ENCODE peak calls at places on chromosomes 13 and 19, in seven cellular contexts. X, K, H, B, V, T and L are unnamed samples.

GRCh38 chr19:9945319-9945966 is 9.1 kb upstream of the OLFM2 start:
- DNase-seq in X (peak), K (no peak), H (peak), B (peak), V (peak), T (peak), L (peak)

GRCh38 chr13:71685072-71685471 is 181.9 kb downstream of the DACH1 start:
- DNase-seq in X (no peak), K (no peak), H (no peak), B (no peak), V (no peak), T (no peak), L (no peak)

GRCh38 chr19:31656507-31656906 is 307.3 kb upstream of the TSHZ3 start:
- DNase-seq in X (no peak), K (no peak), H (no peak), B (no peak), V (no peak), T (no peak), L (no peak)

GRCh38 chr19:46621191-46622117 is 3.4 kb downstream of the PTGIR start:
- DNase-seq in X (no peak), K (no peak), H (no peak), B (peak), V (no peak), T (no peak), L (no peak)

GRCh38 chr19:2235026-2235395 is 1.1 kb downstream of the PLEKHJ1 start:
- DNase-seq in X (no peak), K (no peak), H (no peak), B (no peak), V (no peak), T (no peak), L (no peak)

GRCh38 chr13:80011448-80012212 is 329.3 kb downstream of the SPRY2 start:
- DNase-seq in X (no peak), K (no peak), H (peak), B (no peak), V (no peak), T (no peak), L (no peak)

GRCh38 chr13:30196025-30196424 is 111.3 kb downstream of the KATNAL1 start:
- DNase-seq in X (no peak), K (no peak), H (peak), B (no peak), V (no peak), T (no peak), L (no peak)

GRCh38 chr19:49361438-49362047 is 673 bp downstream of the TEAD2 start:
- DNase-seq in X (peak), K (peak), H (peak), B (peak), V (peak), T (no peak), L (peak)

GRCh38 chr13:61880576-61881283 is 465.1 kb upstream of the PCDH20 start:
- DNase-seq in X (no peak), K (peak), H (no peak), B (no peak), V (no peak), T (no peak), L (no peak)

GRCh38 chr19:16223746-16224145 is 26.0 kb downstream of the AP1M1 start:
- DNase-seq in X (no peak), K (no peak), H (no peak), B (no peak), V (no peak), T (no peak), L (no peak)

GRCh38 chr13:25494708-25495411 is 123.1 kb downstream of the ATP8A2 start:
- DNase-seq in X (no peak), K (no peak), H (peak), B (no peak), V (no peak), T (no peak), L (no peak)

GRCh38 chr13:24339937-24340607 is 30.7 kb downstream of the C1QTNF9 start:
- DNase-seq in X (no peak), K (no peak), H (no peak), B (no peak), V (no peak), T (no peak), L (no peak)

GRCh38 chr13:82815791-82816190 is 1066.5 kb downstream of the SLITRK1 start:
- DNase-seq in X (no peak), K (no peak), H (no peak), B (no peak), V (no peak), T (no peak), L (no peak)

GRCh38 chr19:45473366-45474190 is 5.8 kb downstream of the FOSB start:
- DNase-seq in X (no peak), K (no peak), H (no peak), B (no peak), V (no peak), T (no peak), L (no peak)

GRCh38 chr19:30167976-30168635 is 204.1 kb upstream of the ZNF536 start:
- DNase-seq in X (no peak), K (no peak), H (no peak), B (no peak), V (no peak), T (no peak), L (no peak)

GRCh38 chr13:88281846-88282245 is 610.7 kb downstream of the SLITRK5 start:
- DNase-seq in X (no peak), K (no peak), H (no peak), B (no peak), V (no peak), T (no peak), L (no peak)

GRCh38 chr19:41641879-41642485 is 15.1 kb upstream of the CEACAM4 start:
- DNase-seq in X (no peak), K (peak), H (peak), B (peak), V (peak), T (no peak), L (no peak)

GRCh38 chr19:28553764-28554163 is 659.2 kb downstream of the UQCRFS1 start:
- DNase-seq in X (no peak), K (no peak), H (no peak), B (no peak), V (no peak), T (no peak), L (no peak)

GRCh38 chr13:97354808-97355207 is 79.2 kb upstream of the RAP2A start:
- DNase-seq in X (no peak), K (no peak), H (no peak), B (no peak), V (no peak), T (no peak), L (no peak)

GRCh38 chr19:17448190-17448967 is at the start of gene TMEM221:
- DNase-seq in X (no peak), K (peak), H (peak), B (peak), V (no peak), T (no peak), L (no peak)

GRCh38 chr19:46913198-46913851 is 52.5 kb downstream of the ARHGAP35 start:
- DNase-seq in X (no peak), K (no peak), H (no peak), B (no peak), V (no peak), T (no peak), L (no peak)

GRCh38 chr19:43820098-43820860 is 6.8 kb upstream of the ZNF283 start:
- DNase-seq in X (no peak), K (no peak), H (peak), B (peak), V (peak), T (no peak), L (no peak)

GRCh38 chr19:41308450-41309224 is 1.3 kb upstream of the CCDC97 start:
- DNase-seq in X (no peak), K (peak), H (peak), B (peak), V (peak), T (no peak), L (no peak)

GRCh38 chr19:28727133-28727834 is 485.7 kb downstream of the UQCRFS1 start:
- DNase-seq in X (no peak), K (no peak), H (peak), B (no peak), V (no peak), T (no peak), L (no peak)

GRCh38 chr13:53137777-53138176 is 109.2 kb downstream of the OLFM4 start:
- DNase-seq in X (peak), K (no peak), H (peak), B (no peak), V (peak), T (no peak), L (peak)

GRCh38 chr19:3073159-3073563 is 10.9 kb upstream of the TLE5 start:
- DNase-seq in X (no peak), K (peak), H (peak), B (no peak), V (peak), T (peak), L (no peak)

GRCh38 chr13:31675521-31675953 is 63.8 kb upstream of the RXFP2 start:
- DNase-seq in X (no peak), K (no peak), H (peak), B (no peak), V (no peak), T (no peak), L (no peak)

GRCh38 chr13:40406405-40407138 is 259.9 kb downstream of the FOXO1 start:
- DNase-seq in X (peak), K (peak), H (peak), B (no peak), V (peak), T (no peak), L (peak)

GRCh38 chr19:39111593-39112199 is 13.9 kb upstream of the PAK4 start:
- DNase-seq in X (no peak), K (peak), H (peak), B (no peak), V (no peak), T (no peak), L (no peak)

DNA sequence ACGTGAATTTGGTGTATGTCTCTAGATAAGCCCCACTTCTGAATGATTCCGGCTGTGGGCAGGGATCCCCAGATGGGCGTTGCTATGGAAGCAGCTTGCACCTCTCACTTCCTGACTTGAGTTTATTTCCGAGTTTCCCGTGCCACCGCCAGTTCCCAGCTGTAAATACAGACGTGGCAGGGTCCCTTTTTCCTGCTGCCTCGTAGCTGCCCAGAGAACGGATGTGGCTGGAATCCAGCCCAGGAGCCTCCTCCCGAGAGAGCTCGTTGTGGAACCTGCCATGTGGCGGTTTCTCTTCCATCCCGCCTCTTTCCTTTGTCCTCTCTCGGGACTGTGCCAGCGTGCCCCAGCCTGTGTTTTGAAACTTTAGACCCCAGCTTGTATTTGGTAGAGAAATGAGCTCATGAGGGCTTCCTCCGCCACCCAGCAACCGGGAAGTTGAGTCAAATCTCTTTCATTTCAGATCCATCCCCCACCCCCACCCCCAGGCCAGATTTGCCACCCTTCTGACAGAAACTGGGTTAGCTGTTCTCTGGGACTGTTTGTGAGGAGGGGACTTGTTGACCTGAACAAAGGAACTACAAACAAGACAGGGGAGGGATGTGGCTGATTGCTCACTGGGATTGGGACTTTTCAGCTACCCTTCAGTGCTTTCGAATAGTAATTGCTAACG is 96.6 kb downstream of the SIPA1L3 start:
- DNase-seq in X (no peak), K (no peak), H (peak), B (peak), V (peak), T (peak), L (peak)
- H3K4me3 ChIP-seq in X (peak), K (no peak), H (peak), B (peak), V (peak), T (peak), L (peak)

GRCh38 chr19:680287-681028 is 4.3 kb downstream of the FSTL3 start:
- DNase-seq in X (peak), K (peak), H (peak), B (peak), V (peak), T (peak), L (peak)
- TF ChIP-seq CTCF in X (peak), K (peak), H (peak), B (peak), V (peak), T (no peak), L (peak)

GRCh38 chr19:58380736-58381459 is at the start of gene ZNF837:
- DNase-seq in X (peak), K (peak), H (peak), B (peak), V (peak), T (peak), L (peak)

GRCh38 chr19:58380037-58380735 is 644 bp downstream of the ZNF837 start:
- DNase-seq in X (no peak), K (no peak), H (no peak), B (no peak), V (no peak), T (no peak), L (no peak)

GRCh38 chr19:58381460-58382220 is 810 bp upstream of the ZNF837 start:
- DNase-seq in X (no peak), K (peak), H (no peak), B (peak), V (no peak), T (no peak), L (no peak)

GRCh38 chr19:58385313-58386165 is 1.5 kb upstream of the RPS5 start:
- DNase-seq in X (no peak), K (no peak), H (no peak), B (peak), V (no peak), T (no peak), L (no peak)

GRCh38 chr19:58382997-58383603 is 2.3 kb upstream of the ZNF837 start:
- DNase-seq in X (no peak), K (no peak), H (no peak), B (peak), V (no peak), T (no peak), L (no peak)
- H3K4me3 ChIP-seq in X (no peak), K (no peak), H (no peak), B (no peak), V (no peak), T (no peak), L (no peak)

GRCh38 chr19:50710094-50710493 is 9.5 kb downstream of the SHANK1 start:
- DNase-seq in X (no peak), K (no peak), H (peak), B (no peak), V (no peak), T (no peak), L (no peak)
- TF ChIP-seq CTCF in X (peak), K (no peak), H (peak), B (no peak), V (peak), T (no peak), L (peak)

GRCh38 chr19:11479470-11480080 is 1.3 kb downstream of the ELAVL3 start:
- DNase-seq in X (no peak), K (peak), H (peak), B (no peak), V (no peak), T (no peak), L (no peak)
- H3K4me3 ChIP-seq in X (no peak), K (peak), H (no peak), B (peak), V (no peak), T (no peak), L (no peak)

GRCh38 chr13:60221581-60221980 is 57.9 kb upstream of the DIAPH3 start:
- DNase-seq in X (no peak), K (no peak), H (no peak), B (no peak), V (no peak), T (no peak), L (no peak)

GRCh38 chr13:60230593-60230992 is 66.9 kb upstream of the DIAPH3 start:
- DNase-seq in X (no peak), K (no peak), H (no peak), B (no peak), V (no peak), T (no peak), L (no peak)

GRCh38 chr13:60229708-60230272 is 66.1 kb upstream of the DIAPH3 start:
- DNase-seq in X (no peak), K (no peak), H (no peak), B (no peak), V (no peak), T (no peak), L (no peak)

GRCh38 chr13:60227168-60227567 is 63.4 kb upstream of the DIAPH3 start:
- DNase-seq in X (no peak), K (no peak), H (no peak), B (no peak), V (no peak), T (no peak), L (no peak)

GRCh38 chr13:60226507-60226906 is 62.8 kb upstream of the DIAPH3 start:
- DNase-seq in X (no peak), K (peak), H (peak), B (no peak), V (peak), T (no peak), L (no peak)
- TF ChIP-seq CTCF in X (peak), K (peak), H (peak), B (no peak), V (peak), T (peak), L (peak)

DNA sequence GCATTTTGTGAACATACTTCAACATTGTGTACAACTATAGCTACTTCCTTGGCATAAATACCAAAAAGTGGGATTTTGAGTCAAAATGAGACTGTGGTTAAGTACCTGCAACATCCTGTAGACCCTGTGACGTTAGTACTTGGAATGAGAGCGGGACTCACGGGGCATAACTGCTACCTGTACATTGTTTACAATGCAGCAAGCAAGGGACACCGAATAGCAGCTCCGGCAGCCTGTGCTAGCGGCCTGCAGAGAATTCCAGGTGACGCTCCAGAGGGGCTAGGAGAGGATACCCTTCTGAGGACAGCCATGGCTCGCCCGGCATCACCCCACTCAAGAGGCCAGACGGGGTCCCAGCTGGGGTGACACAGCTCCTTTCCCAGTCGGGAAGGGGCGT is 821 bp upstream of the ZNF331 start:
- DNase-seq in X (no peak), K (peak), H (no peak), B (no peak), V (no peak), T (no peak), L (no peak)
- H3K4me3 ChIP-seq in X (peak), K (peak), H (peak), B (peak), V (peak), T (peak), L (peak)